ENCODE peak calls at places on chromosomes 7 and 10, in nine cellular contexts. R, A, W, E, T, K, N, G and U are unnamed samples.

GRCh38 chr10:4241724-4242345 is 456.8 kb upstream of the KLF6 start:
- DNase-seq in R (peak), A (peak), W (no peak), E (no peak), T (no peak), K (peak), N (peak), G (peak), U (peak)

GRCh38 chr7:54615-55014 is 137.8 kb upstream of the FAM20C start:
- DNase-seq in R (no peak), A (no peak), W (no peak), E (no peak), T (no peak), K (no peak), N (no peak), G (no peak), U (no peak)

GRCh38 chr7:39536926-39537325 is 29.3 kb upstream of the YAE1 start:
- DNase-seq in R (no peak), A (no peak), W (no peak), E (no peak), T (no peak), K (no peak), N (no peak), G (no peak), U (no peak)

GRCh38 chr7:77338883-77339629 is 77.1 kb downstream of the GSAP start:
- DNase-seq in R (no peak), A (no peak), W (no peak), E (no peak), T (no peak), K (no peak), N (no peak), G (no peak), U (no peak)

GRCh38 chr10:5943536-5943935 is 33.8 kb downstream of the IL15RA start:
- DNase-seq in R (peak), A (peak), W (no peak), E (no peak), T (no peak), K (peak), N (peak), G (peak), U (peak)

GRCh38 chr7:142384508-142384922 is 126.7 kb upstream of the PRSS58 start:
- DNase-seq in R (peak), A (no peak), W (peak), E (peak), T (no peak), K (no peak), N (peak), G (peak), U (no peak)

GRCh38 chr10:96880575-96880974 is 48.5 kb downstream of the LCOR start:
- DNase-seq in R (peak), A (no peak), W (no peak), E (no peak), T (no peak), K (no peak), N (no peak), G (no peak), U (peak)

GRCh38 chr10:117262296-117263293 is 21.7 kb downstream of the SLC18A2 start:
- DNase-seq in R (peak), A (no peak), W (no peak), E (no peak), T (no peak), K (no peak), N (no peak), G (no peak), U (no peak)

GRCh38 chr7:91945476-91945875 is 4.8 kb downstream of the AKAP9 start:
- DNase-seq in R (peak), A (no peak), W (no peak), E (no peak), T (no peak), K (peak), N (no peak), G (peak), U (no peak)

GRCh38 chr7:92177362-92177761 is 1.6 kb downstream of the LRRD1 start:
- DNase-seq in R (peak), A (no peak), W (no peak), E (no peak), T (no peak), K (peak), N (peak), G (peak), U (peak)

GRCh38 chr10:107206856-107207255 is 42.4 kb upstream of the SORCS1 start:
- DNase-seq in R (no peak), A (no peak), W (no peak), E (no peak), T (no peak), K (no peak), N (no peak), G (no peak), U (no peak)

GRCh38 chr7:129780257-129781127 is 169.0 kb downstream of the NRF1 start:
- DNase-seq in R (peak), A (no peak), W (peak), E (peak), T (peak), K (no peak), N (peak), G (no peak), U (no peak)

GRCh38 chr10:23001901-23002516 is 74.2 kb downstream of the ARMC3 start:
- DNase-seq in R (peak), A (no peak), W (no peak), E (no peak), T (no peak), K (no peak), N (no peak), G (no peak), U (no peak)